ENCODE peak calls at places on chromosome 18, in four cellular contexts. Z is iris pigment epithelial cell; P is nucleus accumbens; A is stimulated activated CD4-positive, alpha-beta T cell treated with anti-CD3 and anti-CD28 coated beads, Interleukin-4, amount 100 ng/mL, for 4 hours. W is an unnamed sample.

GRCh38 chr18:45107425-45107824 is 426.7 kb downstream of the SETBP1 start:
- DNase-seq in Z (peak), A (no peak), P (no peak), W (no peak)

GRCh38 chr18:61748024-61748423 is 144.8 kb downstream of the RNF152 start:
- DNase-seq in Z (no peak), P (no peak), A (no peak), W (no peak)

GRCh38 chr18:62420151-62420512 is 95.0 kb downstream of the TNFRSF11A start:
- DNase-seq in Z (peak), A (no peak), P (no peak), W (no peak)

GRCh38 chr18:79490593-79491551 is 95.1 kb downstream of the NFATC1 start:
- DNase-seq in Z (no peak), A (no peak), P (no peak), W (no peak)

GRCh38 chr18:6569813-6570212 is 155.1 kb upstream of the L3MBTL4 start:
- DNase-seq in A (no peak), P (no peak), Z (no peak), W (no peak)

GRCh38 chr18:23099621-23100020 is 35.7 kb upstream of the CABLES1 start:
- DNase-seq in A (no peak), Z (no peak), P (no peak), W (no peak)

GRCh38 chr18:46559946-46560670 is 96.9 kb downstream of the LOXHD1 start:
- DNase-seq in Z (no peak), A (no peak), P (no peak), W (no peak)

GRCh38 chr18:23225518-23225917 is 90.2 kb downstream of the CABLES1 start:
- DNase-seq in P (no peak), A (no peak), Z (peak), W (no peak)

GRCh38 chr18:78818961-78819360 is 160.7 kb upstream of the SALL3 start:
- DNase-seq in P (no peak), A (no peak), Z (no peak), W (peak)

GRCh38 chr18:37985126-37985525 is 419.5 kb upstream of the CELF4 start:
- DNase-seq in Z (no peak), A (no peak), P (no peak), W (peak)

GRCh38 chr18:58257461-58257860 is 213.4 kb downstream of the NEDD4L start:
- DNase-seq in Z (peak), P (no peak), A (no peak), W (no peak)

GRCh38 chr18:21996261-21996892 is 173.0 kb upstream of the GATA6 start:
- DNase-seq in A (no peak), P (no peak), Z (no peak), W (no peak)

GRCh38 chr18:43680096-43680495 is 402.8 kb upstream of the SYT4 start:
- DNase-seq in P (no peak), Z (no peak), A (no peak), W (no peak)

GRCh38 chr18:54802178-54802577 is 26.1 kb upstream of the RAB27B start:
- DNase-seq in P (no peak), A (no peak), Z (no peak), W (no peak)

GRCh38 chr18:24031916-24032315 is 17.4 kb downstream of the TTC39C start:
- DNase-seq in P (no peak), Z (no peak), A (no peak), W (no peak)

GRCh38 chr18:5451871-5452270 is 91.9 kb downstream of the EPB41L3 start:
- DNase-seq in Z (no peak), P (no peak), A (no peak), W (no peak)

GRCh38 chr18:40875101-40875500 is 1079.9 kb upstream of the PIK3C3 start:
- DNase-seq in Z (no peak), A (no peak), P (no peak), W (no peak)

GRCh38 chr18:47794725-47795447 is 135.6 kb downstream of the SMAD2 start:
- DNase-seq in P (no peak), A (no peak), Z (no peak), W (no peak)

GRCh38 chr18:78730564-78731422 is 248.8 kb upstream of the SALL3 start:
- DNase-seq in P (no peak), Z (no peak), A (no peak), W (peak)

GRCh38 chr18:30970201-30970816 is 72.2 kb downstream of the DSC3 start:
- DNase-seq in P (no peak), Z (peak), A (no peak), W (no peak)

GRCh38 chr18:79916546-79917350 is 34.7 kb downstream of the SLC66A2 start:
- DNase-seq in P (no peak), A (no peak), Z (no peak), W (peak)

GRCh38 chr18:79200546-79201268 is 131.5 kb downstream of the ATP9B start:
- DNase-seq in Z (peak), A (peak), P (peak), W (peak)

GRCh38 chr18:36757081-36757480 is 71.7 kb downstream of the TPGS2 start:
- DNase-seq in Z (peak), A (no peak), P (no peak), W (no peak)

GRCh38 chr18:434410-434809 is 66.1 kb downstream of the COLEC12 start:
- DNase-seq in A (no peak), P (no peak), Z (no peak), W (no peak)

GRCh38 chr18:23170137-23170536 is 34.9 kb downstream of the CABLES1 start:
- DNase-seq in Z (no peak), P (no peak), A (no peak), W (no peak)

GRCh38 chr18:58997811-58998337 is 133.2 kb downstream of the ZNF532 start:
- DNase-seq in Z (peak), P (no peak), A (no peak), W (no peak)

GRCh38 chr18:14074187-14074586 is 58.0 kb downstream of the ZNF519 start:
- DNase-seq in Z (no peak), A (no peak), P (no peak), W (peak)

GRCh38 chr18:21703241-21703820 is 1.2 kb downstream of the ABHD3 start:
- DNase-seq in P (no peak), A (no peak), Z (no peak), W (peak)

GRCh38 chr18:70279470-70279869 is 9.4 kb upstream of the SOCS6 start:
- DNase-seq in A (no peak), P (no peak), Z (peak), W (no peak)

GRCh38 chr18:5132987-5133386 is 64.1 kb downstream of the AKAIN1 start:
- DNase-seq in P (no peak), Z (no peak), A (no peak), W (no peak)

GRCh38 chr18:48136544-48137353 is 206.3 kb upstream of the SMAD2 start:
- DNase-seq in P (no peak), A (no peak), Z (no peak), W (peak)

GRCh38 chr18:38909972-38910371 is 1344.4 kb upstream of the CELF4 start:
- DNase-seq in Z (peak), A (no peak), P (no peak), W (no peak)

GRCh38 chr18:37364237-37364636 is 201.4 kb downstream of the CELF4 start:
- DNase-seq in Z (no peak), A (no peak), P (no peak), W (no peak)

GRCh38 chr18:6370410-6370809 is 44.3 kb downstream of the L3MBTL4 start:
- DNase-seq in P (no peak), Z (no peak), A (no peak), W (no peak)

GRCh38 chr18:56168049-56168781 is 470.2 kb downstream of the TXNL1 start:
- DNase-seq in P (no peak), A (no peak), Z (peak), W (peak)

GRCh38 chr18:2821695-2822094 is 25.1 kb upstream of the EMILIN2 start:
- DNase-seq in P (no peak), A (no peak), Z (no peak), W (no peak)

GRCh38 chr18:75204262-75204977 is 4.5 kb downstream of the PTGR3 start:
- DNase-seq in P (no peak), Z (no peak), A (no peak), W (peak)